ENCODE peak calls at places on chromosomes 12 and 14, in four cellular contexts. I is stomach, O is GM20000, P is astrocyte. E is an unnamed sample.

GRCh38 chr14:88698651-88699050 is 94.1 kb downstream of the EML5 start:
- DNase-seq in P (no peak), O (no peak), I (no peak), E (no peak)

GRCh38 chr14:65287264-65288131 is 125.0 kb upstream of the FUT8 start:
- DNase-seq in P (no peak), I (no peak), O (peak; percentile 76), E (no peak)

GRCh38 chr12:98868076-98868475 is 223.0 kb downstream of the APAF1 start:
- DNase-seq in O (no peak), P (no peak), I (no peak), E (no peak)

GRCh38 chr14:97120204-97121120 is 323.3 kb downstream of the VRK1 start:
- DNase-seq in O (no peak), I (no peak), P (no peak), E (no peak)

GRCh38 chr14:50726372-50727107 is 58.4 kb upstream of the SAV1 start:
- DNase-seq in I (no peak), O (peak; percentile 29), P (peak; percentile 89), E (peak; percentile 63)

GRCh38 chr12:49866859-49867579 is 24.1 kb upstream of the BCDIN3D start:
- DNase-seq in I (peak; percentile 85), O (peak; percentile 92), P (no peak), E (peak; percentile 30)

GRCh38 chr14:32078794-32079663 is 1.9 kb downstream of the ARHGAP5 start:
- DNase-seq in O (no peak), I (no peak), P (peak; percentile 60), E (peak; percentile 5)

GRCh38 chr12:85325452-85325851 is 45.4 kb downstream of the ALX1 start:
- DNase-seq in P (no peak), O (no peak), I (no peak), E (no peak)

GRCh38 chr12:39230086-39230485 is 212.8 kb downstream of the KIF21A start:
- DNase-seq in O (no peak), I (no peak), P (peak; percentile 82), E (no peak)

GRCh38 chr14:36976571-36977023 is 195.8 kb downstream of the SLC25A21 start:
- DNase-seq in I (peak; percentile 30), O (no peak), P (peak; percentile 28), E (peak; percentile 33)

GRCh38 chr12:106303202-106303820 is 778 bp downstream of the TCP11L2 start:
- DNase-seq in P (peak; percentile 44), O (peak; percentile 68), I (peak; percentile 81), E (peak; percentile 63)

GRCh38 chr14:87944987-87945604 is 47.9 kb downstream of the GALC start:
- DNase-seq in P (peak; percentile 28), O (peak; percentile 8), I (no peak), E (peak; percentile 26)

GRCh38 chr14:70698288-70698687 is 56.6 kb downstream of the TTC9 start:
- DNase-seq in I (peak; percentile 74), P (peak; percentile 48), O (no peak), E (peak; percentile 49)

GRCh38 chr14:100900837-100901390 is 2.6 kb downstream of the RTL1 start:
- DNase-seq in I (no peak), O (no peak), P (no peak), E (no peak)

GRCh38 chr12:127811988-127812387 is 455.0 kb upstream of the TMEM132C start:
- DNase-seq in O (no peak), P (peak; percentile 99), I (no peak), E (no peak)

GRCh38 chr12:109387425-109388166 is 39.9 kb downstream of the MYO1H start:
- DNase-seq in I (no peak), P (no peak), O (peak; percentile 17), E (peak; percentile 42)

GRCh38 chr14:57182760-57183503 is 85.8 kb downstream of the EXOC5 start:
- DNase-seq in O (peak; percentile 6), I (no peak), P (no peak), E (peak; percentile 2)

GRCh38 chr14:103402700-103403099 is 17.5 kb downstream of the MARK3 start:
- DNase-seq in O (no peak), I (no peak), P (peak; percentile 66), E (no peak)

GRCh38 chr12:101607894-101608293 is 13.1 kb downstream of the MYBPC1 start:
- DNase-seq in P (no peak), O (no peak), I (peak; percentile 49), E (no peak)

GRCh38 chr12:82801951-82802610 is 115.4 kb downstream of the TMTC2 start:
- DNase-seq in P (no peak), I (no peak), O (no peak), E (no peak)
- TF ChIP-seq CTCF in P (no peak), I (no peak), O (no peak), E (no peak)

GRCh38 chr12:72134934-72135333 is 137.2 kb upstream of the TRHDE start:
- DNase-seq in P (no peak), I (no peak), O (no peak), E (no peak)

GRCh38 chr12:72136792-72137191 is 135.4 kb upstream of the TRHDE start:
- DNase-seq in O (no peak), I (no peak), P (no peak), E (no peak)

GRCh38 chr12:72139411-72139810 is 132.8 kb upstream of the TRHDE start:
- DNase-seq in I (no peak), P (no peak), O (no peak), E (no peak)

DNA sequence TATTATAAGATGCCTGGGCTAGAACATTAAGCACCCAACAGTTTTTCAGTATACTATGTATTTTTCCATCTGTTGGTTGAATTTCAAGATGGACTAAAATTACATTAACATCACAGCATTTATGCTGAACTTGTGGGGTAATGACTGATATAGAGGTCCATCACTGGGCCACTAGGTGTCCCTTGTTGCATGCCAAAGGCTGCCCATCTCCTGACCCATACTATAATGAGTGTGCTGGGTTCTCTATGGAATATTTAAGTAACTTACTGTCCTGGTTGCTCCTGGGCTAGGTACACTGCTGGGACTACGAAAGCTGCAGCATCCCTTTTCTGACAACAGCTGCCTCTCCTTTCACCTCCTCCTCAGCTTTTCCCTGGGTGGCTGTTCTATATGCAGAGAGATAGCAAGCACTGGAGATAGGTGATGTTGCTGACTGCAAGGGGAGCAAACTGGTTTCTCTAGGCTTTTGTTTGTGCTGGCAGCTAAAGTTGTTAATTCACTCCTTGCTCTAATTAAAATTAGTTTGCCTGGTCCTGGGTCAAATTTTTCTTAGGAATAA is 138.6 kb upstream of the TRHDE start:
- DNase-seq in O (no peak), I (no peak), P (no peak), E (peak; percentile 4)
- TF ChIP-seq CTCF in O (no peak), I (no peak), P (no peak), E (peak; percentile 54)

GRCh38 chr12:116916122-116916521 is 5.4 kb downstream of the FBXW8 start:
- DNase-seq in P (peak; percentile 64), O (no peak), I (no peak), E (peak; percentile 69)

GRCh38 chr12:116919247-116919671 is 8.5 kb downstream of the FBXW8 start:
- DNase-seq in P (no peak), O (no peak), I (no peak), E (no peak)

GRCh38 chr12:116918464-116918863 is 7.7 kb downstream of the FBXW8 start:
- DNase-seq in O (no peak), P (no peak), I (no peak), E (no peak)

GRCh38 chr12:116915326-116915725 is 4.6 kb downstream of the FBXW8 start:
- DNase-seq in I (no peak), O (no peak), P (no peak), E (no peak)

GRCh38 chr12:116916714-116917114 is 6.0 kb downstream of the FBXW8 start:
- DNase-seq in O (peak; percentile 33), P (peak; percentile 87), I (peak; percentile 37), E (peak; percentile 87)
- TF ChIP-seq CTCF in O (no peak), P (peak; percentile 8), I (no peak), E (peak; percentile 61)

DNA sequence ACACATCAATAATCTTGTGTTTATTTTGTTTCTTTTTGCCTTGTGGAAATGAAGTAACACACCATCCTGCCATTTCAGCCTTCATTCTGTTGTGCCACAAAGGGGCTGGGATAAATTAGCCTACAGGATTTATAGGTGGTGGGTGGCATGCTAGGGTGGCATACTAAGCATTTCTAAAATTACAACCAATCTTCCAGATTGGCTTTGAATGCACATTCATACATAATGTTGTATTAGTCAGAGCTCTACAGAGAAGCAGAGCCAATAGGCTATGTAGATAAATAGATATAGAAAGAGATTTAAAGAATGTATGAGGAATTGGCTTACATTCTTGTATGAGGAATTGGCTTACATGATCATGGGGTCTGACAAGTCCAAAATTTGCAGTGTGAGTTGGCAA is 25.4 kb upstream of the TXNRD1 start:
- DNase-seq in I (no peak), O (no peak), P (peak; percentile 53), E (peak; percentile 67)
- TF ChIP-seq CTCF in I (no peak), O (no peak), P (no peak), E (no peak)

DNA sequence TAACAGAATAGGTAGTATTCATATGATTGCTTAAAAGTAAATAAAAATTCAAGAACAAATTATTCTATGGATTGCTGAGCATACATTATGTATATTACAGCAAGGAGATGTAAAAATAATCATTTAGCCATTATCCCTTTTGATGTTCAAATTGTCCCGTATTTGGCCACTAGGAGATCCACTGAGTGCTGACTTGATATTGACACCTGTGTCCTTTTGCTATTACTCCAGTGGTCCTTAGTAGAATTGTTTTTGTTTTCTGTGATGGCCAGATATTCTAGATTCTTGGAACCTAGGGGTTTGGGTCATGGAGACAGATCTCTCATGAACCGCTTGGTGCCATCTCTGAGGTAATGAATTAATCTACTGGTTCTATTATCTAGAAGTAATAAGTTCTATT is 16.8 kb downstream of the ERO1A start:
- DNase-seq in P (no peak), O (no peak), I (no peak), E (no peak)
- TF ChIP-seq CTCF in P (peak; percentile 38), O (no peak), I (peak; percentile 30), E (peak; percentile 73)

GRCh38 chr12:53324779-53325538 is 3.5 kb upstream of the AAAS start:
- DNase-seq in I (peak; percentile 93), P (peak; percentile 71), O (peak; percentile 97), E (peak; percentile 85)
- TF ChIP-seq CTCF in I (peak; percentile 60), P (peak; percentile 31), O (peak; percentile 84), E (peak; percentile 88)